ENCODE peak calls at places on chromosome 3, in six cellular contexts. P is CD14-positive monocyte, G is left ventricle myocardium inferior, Q is psoas muscle, Z is activated B cell treated with CpG ODN at 0.5 μM for 24 hours, B is ascending aorta. U is an unnamed sample.

GRCh38 chr3:98003306-98003969 is 31.2 kb upstream of the RIOX2 start:
- DNase-seq in Q (no peak), P (no peak), B (no peak), Z (no peak), G (no peak), U (no peak)

GRCh38 chr3:172564499-172564898 is 41.3 kb upstream of the TNFSF10 start:
- DNase-seq in Q (no peak), B (no peak), P (no peak), G (no peak), Z (no peak), U (no peak)

GRCh38 chr3:179318876-179319275 is 4.0 kb upstream of the ZNF639 start:
- DNase-seq in Q (no peak), B (no peak), P (no peak), Z (no peak), G (no peak), U (no peak)

GRCh38 chr3:88641033-88641604 is 466.3 kb upstream of the EPHA3 start:
- DNase-seq in Z (no peak), B (no peak), Q (no peak), G (no peak), P (no peak), U (no peak)

GRCh38 chr3:72597756-72598195 is 250.5 kb downstream of the SHQ1 start:
- DNase-seq in Z (no peak), G (no peak), B (no peak), Q (no peak), P (no peak), U (no peak)

GRCh38 chr3:117045143-117045542 is 335.6 kb downstream of the TUSC7 start:
- DNase-seq in B (no peak), G (no peak), Z (no peak), Q (peak), P (peak), U (no peak)

GRCh38 chr3:8507496-8507895 is 5.9 kb downstream of the LMCD1 start:
- DNase-seq in P (no peak), B (no peak), Q (no peak), G (no peak), Z (no peak), U (no peak)

GRCh38 chr3:13891492-13892073 is 11.7 kb upstream of the WNT7A start:
- DNase-seq in Z (no peak), B (no peak), P (no peak), Q (no peak), G (no peak), U (no peak)

GRCh38 chr3:41693799-41694198 is 268.1 kb downstream of the ULK4 start:
- DNase-seq in B (no peak), Z (no peak), G (no peak), P (no peak), Q (no peak), U (no peak)

GRCh38 chr3:3212781-3213416 is 33.4 kb upstream of the CRBN start:
- DNase-seq in B (no peak), Z (no peak), P (no peak), G (no peak), Q (no peak), U (no peak)

GRCh38 chr3:4504340-4505261 is 11.5 kb downstream of the ITPR1 start:
- DNase-seq in Q (no peak), B (no peak), G (no peak), Z (no peak), P (no peak), U (no peak)

GRCh38 chr3:190865828-190866227 is 3.3 kb upstream of the GMNC start:
- DNase-seq in B (no peak), G (no peak), Q (no peak), Z (no peak), P (no peak), U (no peak)

GRCh38 chr3:169260296-169260695 is 403.2 kb downstream of the MECOM start:
- DNase-seq in Z (no peak), P (no peak), G (no peak), Q (no peak), B (no peak), U (no peak)

GRCh38 chr3:76308541-76308940 is 523.2 kb upstream of the ZNF717 start:
- DNase-seq in Z (no peak), B (no peak), Q (no peak), G (no peak), P (no peak), U (no peak)

GRCh38 chr3:190443257-190443656 is 6.4 kb downstream of the TMEM207 start:
- DNase-seq in G (no peak), B (no peak), Z (no peak), Q (no peak), P (no peak), U (no peak)

GRCh38 chr3:32104492-32104891 is 1.9 kb upstream of the GPD1L start:
- DNase-seq in B (no peak), P (no peak), Z (no peak), Q (no peak), G (no peak), U (no peak)

GRCh38 chr3:38109580-38110313 is 27.2 kb downstream of the ACAA1 start:
- DNase-seq in G (no peak), B (no peak), P (no peak), Q (no peak), Z (peak), U (no peak)

GRCh38 chr3:121529308-121529707 is 16.5 kb downstream of the POLQ start:
- DNase-seq in Z (no peak), P (no peak), G (no peak), B (no peak), Q (no peak), U (no peak)
- TF ChIP-seq CTCF in Z (no peak), P (no peak), G (no peak), B (no peak), Q (no peak), U (peak)

GRCh38 chr3:35739964-35740527 is 100.7 kb downstream of the ARPP21 start:
- DNase-seq in B (no peak), Q (no peak), P (no peak), G (no peak), Z (no peak), U (no peak)

GRCh38 chr3:35745802-35746484 is 106.6 kb downstream of the ARPP21 start:
- DNase-seq in Z (no peak), B (no peak), P (no peak), G (no peak), Q (no peak), U (no peak)

GRCh38 chr3:35748144-35748543 is 108.8 kb downstream of the ARPP21 start:
- DNase-seq in G (no peak), P (no peak), Z (no peak), Q (no peak), B (no peak), U (no peak)

GRCh38 chr3:35743218-35743617 is 103.9 kb downstream of the ARPP21 start:
- DNase-seq in Q (no peak), Z (no peak), G (no peak), B (no peak), P (no peak), U (no peak)

DNA sequence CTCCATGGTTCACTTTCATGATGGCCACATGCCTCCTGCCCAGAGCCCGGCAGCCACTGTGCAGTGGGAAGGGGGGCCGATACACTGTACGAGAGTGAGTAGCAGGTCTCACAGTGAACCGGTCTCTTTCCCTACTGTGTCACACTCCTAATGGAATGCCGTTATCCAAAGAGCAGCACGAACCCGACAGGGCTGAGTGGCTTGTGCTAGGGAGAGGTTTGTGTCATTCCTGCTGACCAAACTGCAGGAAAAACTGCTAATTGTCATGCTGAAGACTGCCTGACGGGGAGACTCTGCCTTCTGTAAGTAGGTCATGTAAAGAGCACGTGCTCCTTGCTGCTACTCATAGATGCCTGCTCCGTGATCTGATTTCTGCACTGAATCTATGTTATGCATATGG is 105.1 kb downstream of the ARPP21 start:
- DNase-seq in Q (no peak), P (no peak), B (no peak), G (no peak), Z (no peak), U (no peak)
- TF ChIP-seq CTCF in Q (no peak), P (no peak), B (no peak), G (no peak), Z (no peak), U (no peak)

GRCh38 chr3:70097084-70097483 is 97.6 kb downstream of the SAMMSON start:
- DNase-seq in Z (no peak), P (no peak), Q (no peak), B (no peak), G (no peak), U (no peak)
- TF ChIP-seq CTCF in Z (no peak), P (no peak), Q (no peak), B (no peak), G (no peak), U (no peak)

GRCh38 chr3:15581471-15582394 is 19.6 kb downstream of the HACL1 start:
- DNase-seq in G (no peak), B (no peak), P (no peak), Q (no peak), Z (no peak), U (no peak)
- TF ChIP-seq CTCF in G (no peak), B (no peak), P (no peak), Q (no peak), Z (no peak), U (no peak)

DNA sequence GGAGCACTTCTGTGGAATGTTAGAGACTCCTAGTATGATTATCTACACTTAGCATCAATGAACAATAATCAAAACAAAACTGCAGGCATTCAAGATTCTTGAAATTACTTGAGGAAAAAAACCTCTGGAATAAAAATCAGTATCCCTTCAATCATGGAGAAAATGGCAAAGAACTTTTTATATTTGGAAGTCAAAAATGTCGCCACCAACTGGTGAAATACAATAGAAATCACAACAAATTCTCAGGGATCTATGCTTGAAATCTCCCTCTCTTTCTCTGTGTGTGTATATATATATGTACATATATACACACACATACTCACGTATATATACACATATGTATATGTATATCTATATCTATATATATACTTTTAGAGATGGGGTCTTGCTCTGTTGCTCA is 378.9 kb upstream of the ALCAM start:
- DNase-seq in B (no peak), Z (no peak), G (no peak), P (no peak), Q (no peak), U (no peak)
- TF ChIP-seq CTCF in B (no peak), Z (no peak), G (no peak), P (no peak), Q (no peak), U (no peak)

GRCh38 chr3:47017504-47018268 is 38.2 kb downstream of the NBEAL2 start:
- DNase-seq in G (no peak), P (no peak), Z (no peak), B (no peak), Q (no peak), U (no peak)
- TF ChIP-seq CTCF in G (no peak), P (no peak), Z (no peak), B (no peak), Q (no peak), U (no peak)

GRCh38 chr3:10702961-10703740 is 112.9 kb upstream of the SLC6A11 start:
- DNase-seq in Z (no peak), P (no peak), G (no peak), B (no peak), Q (no peak), U (no peak)

GRCh38 chr3:10706156-10707088 is 109.6 kb upstream of the SLC6A11 start:
- DNase-seq in B (no peak), G (no peak), P (peak), Q (no peak), Z (no peak), U (no peak)

GRCh38 chr3:10700821-10701220 is 115.2 kb upstream of the SLC6A11 start:
- DNase-seq in Q (no peak), Z (no peak), G (no peak), P (no peak), B (no peak), U (no peak)

GRCh38 chr3:10707089-10707983 is 108.7 kb upstream of the SLC6A11 start:
- DNase-seq in P (peak), Q (no peak), B (no peak), G (no peak), Z (no peak), U (no peak)

GRCh38 chr3:10703875-10704274 is 112.2 kb upstream of the SLC6A11 start:
- DNase-seq in P (peak), Q (no peak), G (no peak), B (no peak), Z (no peak), U (no peak)
- TF ChIP-seq CTCF in P (no peak), Q (no peak), G (no peak), B (no peak), Z (no peak), U (no peak)

GRCh38 chr3:81985996-81986723 is 224.7 kb upstream of the GBE1 start:
- DNase-seq in P (no peak), B (no peak), Z (no peak), G (no peak), Q (no peak), U (no peak)
- TF ChIP-seq CTCF in P (no peak), B (no peak), Z (no peak), G (no peak), Q (no peak), U (no peak)

GRCh38 chr3:39541917-39542329 is 74.4 kb downstream of the MOBP start:
- DNase-seq in Z (no peak), Q (no peak), B (no peak), P (no peak), G (no peak), U (no peak)
- TF ChIP-seq CTCF in Z (no peak), Q (peak), B (no peak), P (peak), G (peak), U (peak)

DNA sequence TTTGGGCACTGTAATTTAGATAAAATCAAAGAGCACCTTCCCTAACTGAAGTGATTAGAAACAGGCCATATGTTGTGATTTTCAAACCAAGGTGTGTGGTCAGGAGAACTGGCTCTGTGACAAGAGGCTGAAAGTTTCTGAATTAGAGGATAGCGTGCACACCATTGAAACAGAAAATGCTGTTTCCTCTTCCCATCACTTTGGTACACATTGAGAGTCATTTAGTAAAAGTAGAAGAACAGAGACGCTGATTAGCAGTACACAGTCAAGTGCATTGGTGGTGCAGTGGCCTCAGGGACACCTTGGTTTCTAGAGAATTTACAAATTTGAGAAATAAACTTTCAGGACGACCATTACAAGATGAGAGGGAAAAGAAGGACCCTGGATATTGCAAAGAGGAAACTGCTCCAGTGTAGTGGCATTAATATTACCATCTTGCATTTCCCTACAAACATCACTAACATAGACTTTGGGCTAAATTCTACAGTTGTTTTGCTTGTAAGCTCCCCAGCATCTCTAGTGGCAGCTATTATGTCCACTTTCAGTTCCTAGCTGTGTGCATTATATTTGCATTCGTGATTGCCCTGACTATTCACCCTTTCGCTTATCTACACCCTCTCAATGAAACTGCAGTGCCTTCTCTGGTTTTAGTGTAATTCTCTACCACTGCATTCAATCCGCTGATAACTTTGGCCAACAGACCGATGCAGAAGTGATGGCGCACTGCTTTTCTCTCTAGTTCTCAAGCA is 728.1 kb upstream of the GRM7 start:
- DNase-seq in G (no peak), B (no peak), P (no peak), Z (no peak), Q (no peak), U (no peak)
- TF ChIP-seq CTCF in G (no peak), B (no peak), P (no peak), Z (no peak), Q (no peak), U (no peak)

U was measured in left lung.